ENCODE peak calls at places on chromosomes 7 and 10, in six cellular contexts. R, U, I, E, Y and O are unnamed samples.

GRCh38 chr7:5695037-5695708 is 86.3 kb downstream of the RNF216 start:
- DNase-seq in Y (no peak), U (no peak), I (peak), E (peak), R (peak), O (no peak)

GRCh38 chr10:122142652-122143237 is 128.4 kb upstream of the BTBD16 start:
- DNase-seq in R (no peak), Y (no peak), I (no peak), E (no peak), U (no peak), O (no peak)

GRCh38 chr10:48551796-48552591 is 52.9 kb downstream of the ARHGAP22 start:
- DNase-seq in I (no peak), U (no peak), R (no peak), Y (no peak), E (no peak), O (no peak)

GRCh38 chr10:3139135-3139910 is 33.3 kb downstream of the PITRM1 start:
- DNase-seq in Y (no peak), I (peak), R (no peak), E (no peak), U (no peak), O (no peak)

GRCh38 chr10:114811769-114812353 is 9.7 kb upstream of the FHIP2A start:
- DNase-seq in Y (no peak), I (no peak), R (no peak), U (no peak), E (no peak), O (no peak)

GRCh38 chr7:23373151-23374004 is 74.2 kb downstream of the MALSU1 start:
- DNase-seq in E (no peak), Y (no peak), U (no peak), I (no peak), R (no peak), O (no peak)

GRCh38 chr10:20971901-20972300 is 74.8 kb upstream of the NEBL start:
- DNase-seq in I (no peak), U (no peak), E (no peak), Y (no peak), R (no peak), O (no peak)

GRCh38 chr7:111833461-111833860 is 271.2 kb upstream of the IMMP2L start:
- DNase-seq in E (no peak), U (no peak), R (no peak), I (no peak), Y (no peak), O (no peak)

GRCh38 chr10:126536148-126536547 is 134.3 kb downstream of the C10orf90 start:
- DNase-seq in Y (no peak), I (no peak), U (no peak), E (no peak), R (no peak), O (peak)

GRCh38 chr10:79308969-79309665 is 38.2 kb upstream of the PPIF start:
- DNase-seq in R (no peak), E (no peak), Y (no peak), I (peak), U (no peak), O (no peak)

GRCh38 chr7:100464210-100464660 is at the start of gene SPACDR:
- DNase-seq in U (no peak), Y (no peak), I (no peak), E (no peak), R (no peak), O (no peak)

GRCh38 chr10:5532618-5533097 is 7.9 kb downstream of the CALML3 start:
- DNase-seq in E (peak), I (peak), R (no peak), Y (no peak), U (no peak), O (no peak)

GRCh38 chr10:119750391-119751230 is 24.8 kb downstream of the INPP5F start:
- DNase-seq in R (peak), I (no peak), U (peak), Y (peak), E (peak), O (no peak)

GRCh38 chr7:731440-732085 is 4.5 kb upstream of the PRKAR1B start:
- DNase-seq in I (no peak), E (no peak), R (no peak), U (no peak), Y (no peak), O (no peak)

GRCh38 chr7:30505174-30505697 is 607 bp upstream of the GGCT start:
- DNase-seq in Y (no peak), R (no peak), U (no peak), E (no peak), I (no peak), O (no peak)

GRCh38 chr7:82389847-82390246 is 53.7 kb downstream of the CACNA2D1 start:
- DNase-seq in R (no peak), E (no peak), U (no peak), I (no peak), Y (no peak), O (no peak)

GRCh38 chr7:738241-738640 is 11.2 kb upstream of the PRKAR1B start:
- DNase-seq in U (no peak), I (no peak), E (no peak), R (no peak), Y (no peak), O (no peak)

GRCh38 chr10:122163182-122164027 is 107.7 kb upstream of the BTBD16 start:
- DNase-seq in U (no peak), R (no peak), Y (no peak), I (no peak), E (no peak), O (no peak)

GRCh38 chr10:107924458-107924857 is 760.0 kb upstream of the SORCS1 start:
- DNase-seq in E (no peak), R (no peak), I (no peak), Y (no peak), U (no peak), O (no peak)

GRCh38 chr7:48755061-48755555 is 169.2 kb upstream of the CDC14C start:
- DNase-seq in I (no peak), R (no peak), E (no peak), Y (no peak), U (no peak), O (no peak)

GRCh38 chr10:36765777-36766176 is 359.6 kb upstream of the ANKRD30A start:
- DNase-seq in Y (no peak), I (no peak), U (no peak), E (no peak), R (no peak), O (no peak)

GRCh38 chr10:12195603-12196506 is at the start of the genes CDC123 and NUDT5:
- DNase-seq in R (peak), U (peak), I (peak), E (peak), Y (peak), O (peak)
- TF ChIP-seq POLR2A in R (no peak), U (no peak), I (peak), E (peak), Y (no peak), O (no peak)

DNA sequence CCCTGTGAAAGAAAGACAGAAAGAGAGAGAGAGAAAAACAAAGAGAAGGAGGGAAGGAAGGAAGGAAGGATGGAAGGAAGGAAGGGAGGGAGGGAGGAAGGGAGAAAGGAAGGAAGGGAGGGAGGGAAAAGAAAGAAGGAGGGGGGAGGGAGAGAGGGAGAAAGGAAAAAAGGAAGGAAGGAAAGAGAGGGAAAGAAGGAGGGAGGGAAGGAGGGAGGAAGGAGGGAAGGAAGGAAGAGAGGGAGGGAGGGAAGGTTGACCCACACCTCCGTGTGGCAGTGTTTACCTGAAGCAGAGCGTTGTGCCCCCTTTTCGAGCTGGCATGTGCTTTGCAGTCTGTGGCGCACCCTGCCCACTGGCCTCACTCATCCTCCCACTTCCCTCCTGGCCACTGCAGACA is 12.3 kb upstream of the MPP7 start:
- DNase-seq in E (no peak), Y (no peak), R (no peak), I (no peak), U (no peak), O (no peak)
- TF ChIP-seq POLR2A in E (no peak), Y (no peak), R (no peak), I (no peak), U (no peak), O (no peak)

GRCh38 chr7:140062528-140063299 is at the start of gene PARP12:
- DNase-seq in I (peak), Y (peak), E (peak), U (peak), R (peak), O (peak)
- TF ChIP-seq POLR2A in I (peak), Y (no peak), E (peak), U (peak), R (peak), O (no peak)

GRCh38 chr10:100372415-100373297 is 25.6 kb downstream of the SCD start:
- DNase-seq in Y (no peak), E (no peak), R (no peak), I (no peak), U (no peak), O (no peak)
- TF ChIP-seq POLR2A in Y (no peak), E (no peak), R (no peak), I (no peak), U (no peak), O (no peak)

GRCh38 chr7:47327698-47328391 is 254.1 kb downstream of the TNS3 start:
- DNase-seq in E (peak), I (peak), U (peak), Y (no peak), R (peak), O (no peak)
- TF ChIP-seq POLR2A in E (no peak), I (peak), U (no peak), Y (no peak), R (no peak), O (no peak)